ENCODE peak calls at places on chromosomes 16 and 17, in five cellular contexts. J is mucosa of descending colon, A is endodermal cell, M is upper lobe of right lung, F is aorta. R is an unnamed sample. For H3K4me1, the result is how much of the 10 kb centered on the place peaks cover.

GRCh38 chr16:73966851-73967250 is 329.8 kb upstream of the PSMD7 start:
- DNase-seq in J (no peak), A (no peak), M (no peak), F (no peak), R (no peak)

GRCh38 chr17:16652252-16652651 is 1.4 kb downstream of the ZNF624 start:
- DNase-seq in J (no peak), A (no peak), M (no peak), F (no peak), R (no peak)

GRCh38 chr17:33494156-33494555 is 201.1 kb upstream of the ASIC2 start:
- DNase-seq in J (no peak), A (no peak), M (no peak), F (no peak), R (no peak)

GRCh38 chr17:58556833-58557250 is 42.4 kb upstream of the MTMR4 start:
- DNase-seq in J (no peak), A (no peak), M (no peak), F (no peak), R (no peak)

GRCh38 chr16:4270091-4270490 is 2.7 kb downstream of the TFAP4 start:
- DNase-seq in J (no peak), A (no peak), M (no peak), F (no peak), R (no peak)

GRCh38 chr16:29708917-29709600 is 30.1 kb downstream of the QPRT start:
- DNase-seq in J (no peak), A (peak), M (peak), F (peak), R (no peak)

GRCh38 chr16:65318138-65318537 is 196.3 kb upstream of the CDH11 start:
- DNase-seq in J (no peak), A (peak), M (no peak), F (no peak), R (no peak)

GRCh38 chr16:66189951-66190350 is 176.5 kb upstream of the CDH5 start:
- DNase-seq in J (no peak), A (no peak), M (no peak), F (no peak), R (no peak)

GRCh38 chr17:50056961-50057330 is 1.0 kb downstream of the ITGA3 start:
- DNase-seq in J (peak), A (peak), M (no peak), F (no peak), R (no peak)

GRCh38 chr17:38729886-38730525 is at the start of gene CISD3:
- DNase-seq in J (peak), A (peak), M (peak), F (peak), R (peak)

GRCh38 chr17:68461589-68461988 is 4.3 kb upstream of the WIPI1 start:
- DNase-seq in J (no peak), A (peak), M (no peak), F (no peak), R (no peak)

GRCh38 chr17:68184141-68184571 is 63.7 kb upstream of the AMZ2 start:
- DNase-seq in J (no peak), A (peak), M (no peak), F (no peak), R (no peak)

GRCh38 chr16:70664325-70665112 is 18.2 kb downstream of the IL34 start:
- DNase-seq in J (peak), A (peak), M (peak), F (peak), R (no peak)

GRCh38 chr17:67836205-67836987 is 11.1 kb downstream of the BPTF start:
- DNase-seq in J (no peak), A (no peak), M (no peak), F (no peak), R (no peak)

GRCh38 chr16:80046848-80047247 is 446.3 kb upstream of the MAF start:
- DNase-seq in J (no peak), A (no peak), M (no peak), F (no peak), R (no peak)

GRCh38 chr17:74210191-74211140 is 2.9 kb upstream of the TTYH2 start:
- DNase-seq in J (no peak), A (peak), M (peak), F (peak), R (peak)
- H3K4me1 ChIP-seq in J (under half), A (under half), M (half or more), F (under half), R (half or more)

GRCh38 chr16:85202051-85202601 is 89.9 kb upstream of the CIBAR2 start:
- DNase-seq in J (no peak), A (peak), M (no peak), F (no peak), R (no peak)

GRCh38 chr16:85204242-85205010 is 92.2 kb upstream of the CIBAR2 start:
- DNase-seq in J (no peak), A (no peak), M (no peak), F (no peak), R (no peak)

GRCh38 chr16:85203462-85203813 is 91.2 kb upstream of the CIBAR2 start:
- DNase-seq in J (no peak), A (no peak), M (no peak), F (no peak), R (no peak)

GRCh38 chr16:85201566-85201965 is 89.3 kb upstream of the CIBAR2 start:
- DNase-seq in J (no peak), A (no peak), M (no peak), F (no peak), R (no peak)

DNA sequence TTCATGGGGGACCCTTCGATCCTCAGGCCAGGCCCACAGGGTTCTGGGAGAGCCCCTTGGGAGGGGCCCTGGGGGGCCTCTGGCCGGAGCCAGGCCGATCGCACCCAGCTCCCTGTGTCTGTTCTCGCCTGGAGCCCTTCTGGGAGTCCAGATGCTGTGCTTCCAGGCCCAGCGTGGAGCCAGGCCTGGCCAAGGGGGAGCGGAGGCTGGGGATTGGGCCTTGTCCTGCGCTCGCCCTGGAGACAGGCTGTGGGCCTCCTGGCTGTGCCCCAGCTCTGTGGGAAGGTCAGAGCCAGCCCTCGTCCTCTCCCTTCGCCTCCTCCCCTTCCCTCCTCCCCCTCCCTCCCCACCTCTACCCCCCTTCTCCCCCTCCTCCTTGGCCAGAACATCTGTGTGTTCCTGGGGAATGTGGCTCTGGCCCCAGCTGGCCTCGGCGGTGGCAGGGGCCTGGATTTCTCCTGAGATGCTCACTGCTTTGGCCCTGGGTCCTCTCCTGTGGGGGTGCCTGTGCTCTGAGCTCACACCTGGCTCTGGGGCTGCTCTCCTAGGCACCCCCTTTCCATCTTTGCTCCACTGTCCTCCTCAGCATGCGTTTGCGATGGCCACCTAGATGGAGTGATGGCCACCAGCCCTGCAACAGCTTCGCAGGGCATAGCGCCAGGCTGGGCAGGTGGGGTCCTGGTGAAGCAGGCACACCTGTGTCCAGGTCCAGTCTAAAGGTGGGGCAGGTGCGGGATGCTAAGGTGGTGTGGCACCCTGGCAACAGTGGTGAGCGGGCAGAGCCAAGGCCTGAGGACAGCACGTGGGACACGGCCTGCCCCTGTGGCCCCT is 90.6 kb upstream of the CIBAR2 start:
- DNase-seq in J (peak), A (peak), M (no peak), F (peak), R (peak)
- H3K4me1 ChIP-seq in J (under half), A (under half), M (under half), F (under half), R (under half)

GRCh38 chr17:79990704-79991103 is 45.0 kb downstream of the TBC1D16 start:
- DNase-seq in J (peak), A (no peak), M (no peak), F (no peak), R (no peak)

GRCh38 chr17:79992657-79993389 is 42.8 kb downstream of the TBC1D16 start:
- DNase-seq in J (no peak), A (no peak), M (no peak), F (no peak), R (no peak)

GRCh38 chr17:79993390-79994221 is 42.1 kb downstream of the TBC1D16 start:
- DNase-seq in J (peak), A (peak), M (peak), F (peak), R (peak)

GRCh38 chr17:79991140-79991923 is 44.3 kb downstream of the TBC1D16 start:
- DNase-seq in J (peak), A (peak), M (peak), F (peak), R (peak)

DNA sequence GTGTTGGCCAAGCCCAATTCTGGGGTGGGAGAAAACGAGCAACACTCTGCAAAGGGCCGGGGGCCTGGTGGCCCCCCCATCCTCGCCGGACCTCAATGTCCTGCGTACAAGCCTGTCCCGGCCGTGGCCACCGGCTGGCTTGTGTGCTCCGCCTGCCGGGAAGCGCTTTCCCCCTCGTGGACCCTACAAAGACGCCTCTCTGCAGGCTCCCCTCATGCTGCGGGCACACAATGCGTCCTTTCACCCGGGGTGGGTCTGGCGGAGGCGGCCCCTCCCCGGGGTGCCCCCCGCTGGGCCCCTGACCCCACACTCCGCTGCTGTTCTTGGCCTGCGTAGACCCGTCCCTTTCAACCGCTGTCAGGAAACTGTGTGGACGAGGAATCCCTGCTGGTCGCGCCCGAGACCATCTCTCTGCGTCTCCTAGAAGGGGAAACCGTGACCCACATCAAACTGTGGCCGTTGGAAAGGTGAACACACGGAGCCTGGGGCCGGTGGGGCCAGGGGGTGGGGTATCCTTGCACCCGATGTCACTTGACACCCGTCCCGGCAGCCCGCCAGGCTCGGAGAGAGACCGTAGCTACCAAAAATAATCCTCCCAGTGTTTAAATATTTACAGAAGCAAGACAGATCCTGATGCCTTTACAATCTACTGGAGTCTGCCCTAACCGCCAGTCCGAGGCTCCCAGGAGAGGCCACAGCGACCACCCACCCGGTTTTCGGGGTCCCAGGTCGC is 43.6 kb downstream of the TBC1D16 start:
- DNase-seq in J (peak), A (no peak), M (no peak), F (no peak), R (peak)
- H3K4me1 ChIP-seq in J (half or more), A (under half), M (under half), F (under half), R (under half)

GRCh38 chr16:20942271-20942670 is 41.7 kb downstream of the LYRM1 start:
- DNase-seq in J (no peak), A (no peak), M (peak), F (no peak), R (no peak)
- H3K4me1 ChIP-seq in J (under half), A (under half), M (under half), F (under half), R (under half)

GRCh38 chr17:45309400-45309799 is 7.4 kb downstream of the MAP3K14 start:
- DNase-seq in J (no peak), A (no peak), M (no peak), F (no peak), R (no peak)
- H3K4me1 ChIP-seq in J (half or more), A (under half), M (half or more), F (under half), R (half or more)

DNA sequence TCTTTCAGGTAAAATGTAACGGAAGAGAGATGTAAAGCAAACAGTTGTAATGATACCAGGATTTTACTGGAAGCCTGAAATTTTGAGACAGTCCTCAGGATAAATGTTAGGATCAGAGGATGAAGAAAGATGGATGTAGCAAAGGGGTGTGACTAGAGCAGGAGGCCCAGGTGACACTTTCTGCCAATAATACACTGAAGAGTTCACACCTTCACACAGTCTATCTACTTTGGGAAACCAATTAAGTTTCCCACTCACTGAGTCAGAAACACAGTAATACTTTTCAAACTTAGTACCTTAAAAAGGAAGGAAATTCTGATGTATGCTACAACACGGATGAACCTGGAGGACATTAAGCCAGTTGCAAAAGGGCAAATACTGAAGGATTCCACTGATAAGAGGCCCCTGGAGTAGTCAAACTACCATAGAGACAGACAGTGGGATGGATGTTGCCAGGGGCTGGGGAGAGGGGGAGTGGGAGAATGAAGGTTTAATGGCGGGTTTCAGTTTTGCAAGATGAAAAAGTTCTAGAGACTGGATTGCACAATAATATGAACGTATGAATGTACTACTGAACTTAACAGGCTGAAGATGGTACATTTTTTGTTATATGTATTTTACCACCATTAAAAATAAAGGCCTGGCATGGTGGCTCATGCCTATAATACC is 62.3 kb downstream of the CYTH1 start:
- DNase-seq in J (no peak), A (no peak), M (no peak), F (no peak), R (no peak)
- H3K4me1 ChIP-seq in J (half or more), A (under half), M (half or more), F (under half), R (half or more)

GRCh38 chr16:27458987-27459688 is 57.2 kb downstream of the IL21R start:
- DNase-seq in J (peak), A (no peak), M (no peak), F (peak), R (no peak)
- H3K4me1 ChIP-seq in J (under half), A (under half), M (under half), F (under half), R (under half)

DNA sequence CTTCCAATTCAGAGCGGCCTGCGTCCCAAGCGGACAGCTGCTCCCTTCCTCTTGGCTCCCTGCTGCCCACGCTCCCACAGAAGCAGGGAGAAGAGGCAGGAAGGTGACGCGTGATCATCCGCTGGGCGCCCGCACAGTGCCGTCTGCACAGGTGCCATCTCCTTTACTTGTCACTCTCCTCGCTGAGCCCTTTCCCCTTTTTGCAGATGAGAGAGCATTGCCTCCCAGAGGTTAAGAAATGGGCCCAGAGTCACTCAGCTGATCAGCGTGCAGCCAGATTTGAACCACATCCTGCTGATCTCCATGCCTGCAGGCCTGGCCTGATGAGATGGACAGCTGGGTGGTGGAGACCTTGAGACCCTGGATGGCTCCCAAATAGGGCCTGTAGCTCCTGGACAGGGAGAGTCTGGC is 299.8 kb downstream of the SEC14L1 start:
- DNase-seq in J (no peak), A (no peak), M (no peak), F (no peak), R (no peak)
- H3K4me1 ChIP-seq in J (under half), A (under half), M (half or more), F (under half), R (half or more)